ENCODE peak calls at places on chromosomes 5 and 9, in four cellular contexts. W is ovary, K is dorsolateral prefrontal cortex, L is GM04504. R is an unnamed sample.

GRCh38 chr5:173753307-173754168 is 134.6 kb upstream of the CPEB4 start:
- DNase-seq in W (no peak), K (no peak), L (no peak), R (no peak)

GRCh38 chr5:131751551-131751950 is 45.3 kb downstream of the FNIP1 start:
- DNase-seq in L (no peak), K (no peak), W (no peak), R (no peak)

GRCh38 chr9:134658378-134658955 is 16.9 kb downstream of the COL5A1 start:
- DNase-seq in L (no peak), K (no peak), W (no peak), R (no peak)

GRCh38 chr5:141514330-141515111 is 25.6 kb downstream of the PCDHGC5 start:
- DNase-seq in W (no peak), L (peak), K (no peak), R (peak)

GRCh38 chr5:176653986-176654385 is 6.7 kb downstream of the TSPAN17 start:
- DNase-seq in W (no peak), L (no peak), K (no peak), R (no peak)

GRCh38 chr9:15480028-15480427 is 30.7 kb downstream of the PSIP1 start:
- DNase-seq in K (no peak), L (no peak), W (no peak), R (no peak)

GRCh38 chr9:7055201-7055903 is 297.6 kb downstream of the KDM4C start:
- DNase-seq in L (no peak), W (no peak), K (no peak), R (no peak)

GRCh38 chr9:125272697-125273096 is 11.1 kb downstream of the GAPVD1 start:
- DNase-seq in W (no peak), K (no peak), L (no peak), R (no peak)

GRCh38 chr9:76456202-76456926 is 2.6 kb upstream of the GCNT1 start:
- DNase-seq in W (peak), K (no peak), L (no peak), R (no peak)

GRCh38 chr9:12680757-12681156 is 12.4 kb upstream of the TYRP1 start:
- DNase-seq in L (no peak), K (no peak), W (no peak), R (no peak)

GRCh38 chr5:42756630-42757601 is at the start of gene CCDC152:
- DNase-seq in L (no peak), K (peak), W (peak), R (no peak)

GRCh38 chr9:89919171-89919681 is 314.4 kb downstream of the GADD45G start:
- DNase-seq in W (no peak), L (no peak), K (no peak), R (no peak)

GRCh38 chr5:173969167-173970049 is 19.6 kb upstream of the C5orf47 start:
- DNase-seq in L (no peak), W (no peak), K (no peak), R (no peak)

GRCh38 chr9:127767909-127768331 is 10.5 kb downstream of the SH2D3C start:
- DNase-seq in L (no peak), W (no peak), K (no peak), R (no peak)

GRCh38 chr5:111954516-111955337 is 197.7 kb upstream of the NREP start:
- DNase-seq in W (no peak), K (no peak), L (no peak), R (no peak)

GRCh38 chr5:113514263-113514590 is 733 bp downstream of the YTHDC2 start:
- DNase-seq in K (no peak), L (no peak), W (no peak), R (no peak)